ENCODE peak calls at places on chromosomes 2 and 18, in four cellular contexts. One of them, this sample, is unnamed.

GRCh38 chr18:456361-456821 is 44.1 kb downstream of the COLEC12 start:
- DNase-seq in right lobe of liver: no peak
- DNase-seq in lower lobe of right lung: no peak
- DNase-seq in lung: no peak
- DNase-seq in this sample: peak

GRCh38 chr18:49174478-49174877 is 223.7 kb upstream of the SMAD7 start:
- DNase-seq in right lobe of liver: no peak
- DNase-seq in lower lobe of right lung: no peak
- DNase-seq in lung: no peak
- DNase-seq in this sample: no peak

GRCh38 chr2:48548871-48549270 is 18.9 kb downstream of the STON1 start:
- DNase-seq in right lobe of liver: no peak
- DNase-seq in lower lobe of right lung: no peak
- DNase-seq in lung: no peak
- DNase-seq in this sample: no peak

GRCh38 chr2:16716051-16716450 is 50.4 kb upstream of the CYRIA start:
- DNase-seq in right lobe of liver: no peak
- DNase-seq in lower lobe of right lung: no peak
- DNase-seq in lung: no peak
- DNase-seq in this sample: no peak

GRCh38 chr2:43762286-43762685 is 11.6 kb upstream of the DYNC2LI1 start:
- DNase-seq in right lobe of liver: no peak
- DNase-seq in lower lobe of right lung: no peak
- DNase-seq in lung: no peak
- DNase-seq in this sample: no peak

GRCh38 chr2:201786471-201786870 is 5.7 kb upstream of the ALS2 start:
- DNase-seq in right lobe of liver: no peak
- DNase-seq in lower lobe of right lung: no peak
- DNase-seq in lung: no peak
- DNase-seq in this sample: no peak

GRCh38 chr2:197286805-197287595 is 23.6 kb downstream of the ANKRD44 start:
- DNase-seq in right lobe of liver: no peak
- DNase-seq in lower lobe of right lung: no peak
- DNase-seq in lung: no peak
- DNase-seq in this sample: no peak

GRCh38 chr2:129609224-129609623 is 370.2 kb upstream of the RAB6C start:
- DNase-seq in right lobe of liver: no peak
- DNase-seq in lower lobe of right lung: no peak
- DNase-seq in lung: no peak
- DNase-seq in this sample: no peak

GRCh38 chr2:212905640-212906201 is 245.7 kb downstream of the IKZF2 start:
- DNase-seq in right lobe of liver: no peak
- DNase-seq in lower lobe of right lung: no peak
- DNase-seq in lung: no peak
- DNase-seq in this sample: no peak

GRCh38 chr2:383888-384287 is 96.0 kb upstream of the ALKAL2 start:
- DNase-seq in right lobe of liver: no peak
- DNase-seq in lower lobe of right lung: no peak
- DNase-seq in lung: peak
- DNase-seq in this sample: no peak

GRCh38 chr2:39020383-39020782 is 100.5 kb downstream of the SOS1 start:
- DNase-seq in right lobe of liver: no peak
- DNase-seq in lower lobe of right lung: no peak
- DNase-seq in lung: no peak
- DNase-seq in this sample: no peak

GRCh38 chr2:73173781-73174180 is 28.6 kb upstream of the NOTO start:
- DNase-seq in right lobe of liver: no peak
- DNase-seq in lower lobe of right lung: no peak
- DNase-seq in lung: no peak
- DNase-seq in this sample: no peak

GRCh38 chr2:72824224-72824842 is 1.5 kb downstream of the EXOC6B start:
- DNase-seq in right lobe of liver: no peak
- DNase-seq in lower lobe of right lung: no peak
- DNase-seq in lung: no peak
- DNase-seq in this sample: no peak

GRCh38 chr2:20061476-20061875 is 10.0 kb upstream of the LAPTM4A start:
- DNase-seq in right lobe of liver: no peak
- DNase-seq in lower lobe of right lung: no peak
- DNase-seq in lung: no peak
- DNase-seq in this sample: no peak

GRCh38 chr2:69208023-69208595 is 178.9 kb downstream of the GFPT1 start:
- DNase-seq in right lobe of liver: no peak
- DNase-seq in lower lobe of right lung: no peak
- DNase-seq in lung: no peak
- DNase-seq in this sample: no peak

GRCh38 chr2:109370399-109370990 is 241.5 kb downstream of the SH3RF3 start:
- DNase-seq in right lobe of liver: no peak
- DNase-seq in lower lobe of right lung: no peak
- DNase-seq in lung: no peak
- DNase-seq in this sample: no peak

GRCh38 chr2:33448216-33448899 is 28.1 kb upstream of the RASGRP3 start:
- DNase-seq in right lobe of liver: no peak
- DNase-seq in lower lobe of right lung: no peak
- DNase-seq in lung: no peak
- DNase-seq in this sample: no peak

GRCh38 chr18:79068299-79068945 is 772 bp upstream of the ATP9B start:
- DNase-seq in right lobe of liver: no peak
- DNase-seq in lower lobe of right lung: no peak
- DNase-seq in lung: no peak
- DNase-seq in this sample: no peak

DNA sequence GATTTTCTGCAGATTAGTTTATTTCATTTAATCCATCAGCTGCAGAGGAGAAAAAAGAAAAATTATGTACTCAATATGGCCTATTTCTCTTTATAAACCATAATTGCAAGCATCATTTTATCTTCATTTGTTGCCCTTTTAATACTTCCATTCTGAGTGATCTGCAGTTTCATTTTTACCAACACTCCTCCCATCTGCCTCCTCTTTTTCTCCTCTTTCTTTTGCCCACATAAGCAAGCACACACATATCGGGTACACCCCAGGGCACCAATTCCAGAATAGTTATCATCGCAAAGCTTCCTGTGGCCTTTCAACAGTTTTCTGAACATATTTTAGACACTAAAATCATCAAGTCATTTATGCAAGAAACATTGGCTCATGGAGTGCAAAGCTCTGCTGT is 281.5 kb downstream of the STK39 start:
- DNase-seq in right lobe of liver: no peak
- DNase-seq in lower lobe of right lung: no peak
- DNase-seq in lung: no peak
- DNase-seq in this sample: no peak
- H3K27ac ChIP-seq in right lobe of liver: no peak
- H3K27ac ChIP-seq in lower lobe of right lung: no peak
- H3K27ac ChIP-seq in lung: no peak
- H3K27ac ChIP-seq in this sample: no peak

DNA sequence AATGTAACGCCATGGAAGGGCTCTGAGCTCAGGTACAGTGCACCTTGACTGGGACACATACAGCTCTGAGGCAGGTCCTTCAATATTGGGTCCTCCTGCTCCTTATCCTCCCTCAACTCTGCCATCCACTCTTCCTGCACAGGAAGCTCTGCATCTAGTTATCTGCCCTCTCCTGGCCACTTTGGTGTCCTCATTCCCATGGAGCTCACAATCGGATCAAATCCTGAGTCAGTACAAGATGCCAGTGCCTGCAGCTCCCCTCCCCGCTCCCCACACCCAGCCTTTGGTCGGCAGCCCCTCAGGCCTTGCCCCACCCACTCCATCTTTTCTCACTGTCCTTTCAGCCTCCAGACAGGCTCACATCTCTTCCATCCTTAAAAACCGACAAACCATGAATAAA is 58.0 kb downstream of the LRRFIP1 start:
- DNase-seq in right lobe of liver: no peak
- DNase-seq in lower lobe of right lung: no peak
- DNase-seq in lung: no peak
- DNase-seq in this sample: no peak
- TF ChIP-seq CTCF in right lobe of liver: peak
- TF ChIP-seq CTCF in lower lobe of right lung: peak
- TF ChIP-seq CTCF in lung: no peak
- TF ChIP-seq CTCF in this sample: peak

DNA sequence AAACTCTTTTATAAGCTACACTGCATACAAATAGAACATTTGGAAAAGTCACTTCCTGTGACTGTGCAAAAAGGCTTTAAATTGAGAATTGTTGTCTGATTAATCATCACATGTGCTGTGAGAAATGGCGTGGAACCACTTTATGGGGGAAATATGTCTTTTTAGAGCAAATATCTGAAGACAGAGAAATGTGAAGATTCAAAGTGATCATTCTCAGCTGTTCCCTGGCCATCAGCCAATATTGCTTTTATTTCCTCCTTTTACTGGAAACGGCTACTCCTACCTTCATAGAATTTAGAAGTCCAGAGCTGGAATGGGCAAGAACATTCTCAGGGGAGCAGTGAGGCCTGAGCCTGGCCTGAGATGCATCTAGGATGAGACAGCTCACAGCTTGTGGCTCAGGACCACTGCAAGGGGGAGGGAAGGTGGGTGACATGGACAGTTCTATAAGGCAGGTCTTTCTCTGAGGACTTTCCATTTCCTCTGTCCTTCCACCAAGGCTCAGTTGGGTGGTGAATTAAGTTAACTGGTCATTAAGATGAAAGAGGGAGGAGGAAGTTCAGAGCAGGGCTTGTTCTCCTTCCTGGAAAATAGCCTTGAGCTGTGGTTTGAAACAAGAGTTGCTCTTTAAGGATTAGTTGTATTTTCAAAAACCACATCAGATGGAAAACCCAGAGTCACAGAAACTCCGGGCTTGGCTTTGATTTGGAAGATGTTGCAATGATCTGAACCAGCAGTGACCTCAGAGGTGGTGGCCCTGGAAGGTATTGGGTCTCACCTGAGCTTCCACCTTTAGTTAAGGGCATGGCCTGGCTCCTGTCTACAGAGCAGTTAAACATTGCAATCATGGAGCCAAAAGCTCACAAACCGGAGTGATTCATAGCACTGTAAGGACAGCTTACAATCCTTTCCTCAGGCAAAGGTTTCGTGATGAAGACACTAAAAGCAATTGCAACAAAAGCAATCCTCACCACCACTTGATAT is 144.3 kb downstream of the VAPA start:
- DNase-seq in right lobe of liver: no peak
- DNase-seq in lower lobe of right lung: no peak
- DNase-seq in lung: no peak
- DNase-seq in this sample: no peak
- H3K4me3 ChIP-seq in right lobe of liver: no peak
- H3K4me3 ChIP-seq in lower lobe of right lung: no peak
- H3K4me3 ChIP-seq in lung: no peak
- H3K4me3 ChIP-seq in this sample: no peak

DNA sequence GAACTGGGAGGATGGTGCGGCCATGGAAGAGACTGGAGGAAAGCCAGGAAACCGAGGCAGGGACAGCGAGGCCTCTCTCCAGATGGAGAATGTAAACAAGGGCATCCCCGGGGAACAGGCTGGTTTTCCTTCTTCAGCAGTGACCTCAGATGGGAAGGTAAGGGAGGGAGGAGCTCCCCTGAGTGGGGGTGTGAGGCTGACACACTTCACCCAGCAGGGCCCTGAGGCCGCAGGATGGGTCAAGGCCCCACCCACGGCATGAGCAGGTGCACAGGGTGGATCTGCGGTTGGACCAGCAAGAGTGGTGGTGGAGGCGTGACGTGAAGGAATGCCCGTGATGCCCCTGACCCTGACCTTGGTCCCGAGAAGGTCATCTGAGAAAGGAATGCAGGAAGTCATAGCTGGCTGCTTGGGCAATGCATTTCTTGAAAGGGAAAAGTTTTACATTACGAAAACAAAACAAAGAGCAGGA is 48.1 kb downstream of the ADCY3 start:
- DNase-seq in right lobe of liver: no peak
- DNase-seq in lower lobe of right lung: no peak
- DNase-seq in lung: no peak
- DNase-seq in this sample: peak
- H3K27ac ChIP-seq in right lobe of liver: no peak
- H3K27ac ChIP-seq in lower lobe of right lung: no peak
- H3K27ac ChIP-seq in lung: no peak
- H3K27ac ChIP-seq in this sample: peak

GRCh38 chr2:40448476-40449079 is 3.3 kb downstream of the SLC8A1 start:
- DNase-seq in right lobe of liver: no peak
- DNase-seq in lower lobe of right lung: no peak
- DNase-seq in lung: no peak
- DNase-seq in this sample: no peak
- TF ChIP-seq CTCF in right lobe of liver: peak
- TF ChIP-seq CTCF in lower lobe of right lung: peak
- TF ChIP-seq CTCF in lung: no peak
- TF ChIP-seq CTCF in this sample: peak

GRCh38 chr18:55251186-55251995 is 292.1 kb upstream of the CCDC68 start:
- DNase-seq in right lobe of liver: no peak
- DNase-seq in lower lobe of right lung: no peak
- DNase-seq in lung: no peak
- DNase-seq in this sample: no peak
- H3K4me3 ChIP-seq in right lobe of liver: no peak
- H3K4me3 ChIP-seq in lower lobe of right lung: no peak
- H3K4me3 ChIP-seq in lung: no peak
- H3K4me3 ChIP-seq in this sample: peak

GRCh38 chr2:189841019-189841418 is 56.8 kb downstream of the PMS1 start:
- DNase-seq in right lobe of liver: no peak
- DNase-seq in lower lobe of right lung: no peak
- DNase-seq in lung: no peak
- DNase-seq in this sample: no peak

GRCh38 chr2:189834059-189834458 is 49.8 kb downstream of the PMS1 start:
- DNase-seq in right lobe of liver: no peak
- DNase-seq in lower lobe of right lung: no peak
- DNase-seq in lung: no peak
- DNase-seq in this sample: no peak

GRCh38 chr2:189836644-189837043 is 52.4 kb downstream of the PMS1 start:
- DNase-seq in right lobe of liver: no peak
- DNase-seq in lower lobe of right lung: no peak
- DNase-seq in lung: no peak
- DNase-seq in this sample: no peak

GRCh38 chr2:189837336-189837735 is 53.1 kb downstream of the PMS1 start:
- DNase-seq in right lobe of liver: no peak
- DNase-seq in lower lobe of right lung: no peak
- DNase-seq in lung: no peak
- DNase-seq in this sample: no peak

GRCh38 chr2:189835855-189836558 is 51.8 kb downstream of the PMS1 start:
- DNase-seq in right lobe of liver: no peak
- DNase-seq in lower lobe of right lung: no peak
- DNase-seq in lung: no peak
- DNase-seq in this sample: no peak
- H3K27ac ChIP-seq in right lobe of liver: no peak
- H3K27ac ChIP-seq in lower lobe of right lung: no peak
- H3K27ac ChIP-seq in lung: no peak
- H3K27ac ChIP-seq in this sample: no peak